ENCODE peak calls at places on chromosomes 12 and 14, in five cellular contexts. X is IMR-90, A is H9, S is H1, T is mesenchymal stem cell. D is an unnamed sample.

GRCh38 chr14:92108345-92109254 is 2.2 kb upstream of the ATXN3 start:
- DNase-seq in X (no peak), A (peak), S (no peak), T (no peak), D (peak)

GRCh38 chr14:41222581-41222980 is 384.1 kb upstream of the LRFN5 start:
- DNase-seq in X (no peak), A (no peak), S (no peak), T (no peak), D (no peak)

GRCh38 chr14:103186241-103186835 is 63.1 kb downstream of the TNFAIP2 start:
- DNase-seq in X (no peak), A (no peak), S (no peak), T (no peak), D (no peak)

GRCh38 chr12:51217133-51217967 is 512 bp downstream of the POU6F1 start:
- DNase-seq in X (no peak), A (peak), S (no peak), T (peak), D (peak)

GRCh38 chr12:57214398-57214781 is 2.2 kb upstream of the NXPH4 start:
- DNase-seq in X (peak), A (peak), S (no peak), T (peak), D (peak)

GRCh38 chr14:68510201-68510600 is 282.7 kb downstream of the ZFP36L1 start:
- DNase-seq in X (peak), A (no peak), S (no peak), T (peak), D (no peak)

GRCh38 chr14:72692678-72693077 is 201.2 kb downstream of the DPF3 start:
- DNase-seq in X (no peak), A (peak), S (peak), T (no peak), D (peak)

GRCh38 chr14:97107070-97107469 is 309.9 kb downstream of the VRK1 start:
- DNase-seq in X (no peak), A (no peak), S (no peak), T (no peak), D (no peak)

GRCh38 chr12:13435535-13435934 is 239.0 kb downstream of the EMP1 start:
- DNase-seq in X (no peak), A (peak), S (peak), T (no peak), D (peak)

GRCh38 chr12:53538209-53538689 is 31.0 kb upstream of the NPFF start:
- DNase-seq in X (peak), A (no peak), S (no peak), T (peak), D (peak)

GRCh38 chr14:35158951-35159653 is 36.8 kb downstream of the PRORP start:
- DNase-seq in X (peak), A (no peak), S (no peak), T (peak), D (peak)

GRCh38 chr12:131831021-131831571 is 2.9 kb downstream of the MMP17 start:
- DNase-seq in X (no peak), A (no peak), S (no peak), T (peak), D (no peak)

GRCh38 chr14:54893151-54893760 is 9.4 kb downstream of the GCH1 start:
- DNase-seq in X (peak), A (no peak), S (no peak), T (peak), D (peak)

GRCh38 chr12:52920937-52921336 is 16.1 kb upstream of the KRT8 start:
- DNase-seq in X (peak), A (peak), S (no peak), T (peak), D (peak)

GRCh38 chr12:78562358-78563205 is 302.0 kb upstream of the SYT1 start:
- DNase-seq in X (peak), A (no peak), S (no peak), T (peak), D (peak)

GRCh38 chr12:101671157-101671791 is 26.2 kb upstream of the CHPT1 start:
- DNase-seq in X (no peak), A (no peak), S (no peak), T (no peak), D (no peak)

GRCh38 chr12:32533971-32534590 is 134.7 kb downstream of the FGD4 start:
- DNase-seq in X (peak), A (peak), S (no peak), T (peak), D (peak)

GRCh38 chr14:41873379-41874034 is 266.8 kb downstream of the LRFN5 start:
- DNase-seq in X (peak), A (no peak), S (no peak), T (peak), D (peak)

GRCh38 chr14:64715628-64716412 is 11.6 kb downstream of the PLEKHG3 start:
- DNase-seq in X (no peak), A (peak), S (no peak), T (peak), D (peak)

GRCh38 chr14:30983858-30984257 is 41.6 kb upstream of the AP4S1 start:
- DNase-seq in X (no peak), A (no peak), S (no peak), T (no peak), D (no peak)

GRCh38 chr14:89248430-89249295 is 168.4 kb downstream of the FOXN3 start:
- DNase-seq in X (no peak), A (no peak), S (no peak), T (no peak), D (peak)

GRCh38 chr12:92927055-92927435 is 2.0 kb downstream of the EEA1 start:
- DNase-seq in X (peak), A (no peak), S (no peak), T (peak), D (peak)

GRCh38 chr14:64732066-64732465 is 27.8 kb downstream of the PLEKHG3 start:
- DNase-seq in X (no peak), A (no peak), S (no peak), T (no peak), D (no peak)

GRCh38 chr12:53659011-53659551 is 16.8 kb downstream of the ATP5MC2 start:
- DNase-seq in X (peak), A (no peak), S (no peak), T (peak), D (peak)

GRCh38 chr12:41521872-41522379 is 333.8 kb downstream of the PDZRN4 start:
- DNase-seq in X (peak), A (no peak), S (no peak), T (peak), D (no peak)

GRCh38 chr12:13203028-13203922 is 6.7 kb downstream of the EMP1 start:
- DNase-seq in X (no peak), A (peak), S (peak), T (peak), D (peak)

GRCh38 chr12:75690556-75690955 is 179.1 kb upstream of the KRR1 start:
- DNase-seq in X (peak), A (no peak), S (no peak), T (peak), D (no peak)

GRCh38 chr12:19726592-19726991 is 287.3 kb downstream of the AEBP2 start:
- DNase-seq in X (no peak), A (no peak), S (no peak), T (no peak), D (no peak)

GRCh38 chr12:119902084-119902509 is 25.0 kb upstream of the CIT start:
- DNase-seq in X (peak), A (peak), S (peak), T (peak), D (peak)

GRCh38 chr12:74980510-74980909 is 229.1 kb downstream of the KCNC2 start:
- DNase-seq in X (no peak), A (no peak), S (no peak), T (no peak), D (no peak)

GRCh38 chr14:58863576-58864345 is 226.0 kb downstream of the DACT1 start:
- DNase-seq in X (peak), A (no peak), S (no peak), T (peak), D (peak)

GRCh38 chr12:94289551-94290312 is 141.4 kb downstream of the PLXNC1 start:
- DNase-seq in X (peak), A (no peak), S (no peak), T (peak), D (peak)

DNA sequence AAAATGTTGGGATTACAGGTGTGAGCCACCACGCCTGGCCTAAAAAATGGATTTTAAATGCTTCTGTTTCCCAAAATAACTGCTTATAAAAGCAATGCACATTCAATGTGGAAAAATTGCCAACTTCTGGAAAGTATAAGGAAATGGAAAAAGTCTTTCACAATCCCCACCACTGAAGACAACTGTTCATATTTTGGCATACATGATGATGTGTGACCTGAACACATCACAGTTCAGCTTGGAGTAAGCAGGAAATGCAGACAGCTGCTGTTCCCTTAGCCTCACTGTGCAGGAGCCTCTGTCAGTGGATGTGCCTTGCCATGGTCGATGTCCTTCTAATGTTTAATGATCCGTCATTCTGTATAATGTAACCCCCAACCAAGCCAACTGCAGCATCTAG is 5.2 kb downstream of the MTERF2 start:
- DNase-seq in X (peak), A (no peak), S (no peak), T (no peak), D (no peak)
- H3K4me2 ChIP-seq in X (no peak), A (no peak), S (no peak), T (no peak), D (no peak)

GRCh38 chr12:55704824-55705780 is 2.6 kb downstream of the ITGA7 start:
- DNase-seq in X (no peak), A (no peak), S (no peak), T (no peak), D (no peak)
- H3K18ac ChIP-seq in X (no peak), A (no peak), S (no peak), T (no peak), D (no peak)

DNA sequence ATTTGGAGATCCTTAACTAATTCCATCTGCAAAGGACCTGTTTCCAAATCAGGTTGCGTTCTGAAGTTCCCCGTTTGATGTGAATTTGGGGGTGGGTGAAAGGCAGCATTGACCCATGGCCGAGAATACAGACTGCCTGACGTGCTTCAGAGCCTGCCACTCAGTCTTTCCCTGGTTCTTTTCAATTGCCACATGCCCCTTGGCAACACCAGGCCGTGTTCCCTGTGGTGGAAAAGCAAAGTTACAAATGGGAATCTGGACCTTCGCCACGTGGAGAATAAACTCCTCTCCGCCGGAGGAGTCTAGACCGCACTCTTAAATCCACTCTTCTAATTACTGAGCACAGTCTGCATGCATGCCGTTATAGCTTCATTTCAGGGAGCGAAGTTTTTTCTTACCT is 158.9 kb downstream of the TMEM132C start:
- DNase-seq in X (no peak), A (no peak), S (no peak), T (no peak), D (no peak)
- H3K27ac ChIP-seq in X (no peak), A (no peak), S (no peak), T (no peak), D (no peak)

GRCh38 chr14:100827140-100827517 is 1.2 kb downstream of the MEG3 start:
- DNase-seq in X (peak), A (no peak), S (no peak), T (no peak), D (no peak)
- H3K4me2 ChIP-seq in X (peak), A (no peak), S (no peak), T (no peak), D (no peak)

GRCh38 chr14:101048766-101049165 is 145.2 kb upstream of the RTL1 start:
- DNase-seq in X (no peak), A (no peak), S (no peak), T (no peak), D (no peak)

GRCh38 chr14:101050901-101051490 is 147.5 kb upstream of the RTL1 start:
- DNase-seq in X (no peak), A (no peak), S (no peak), T (no peak), D (no peak)

GRCh38 chr14:101047326-101047725 is 143.8 kb upstream of the RTL1 start:
- DNase-seq in X (no peak), A (no peak), S (no peak), T (no peak), D (no peak)

GRCh38 chr14:101049511-101049910 is 146.0 kb upstream of the RTL1 start:
- DNase-seq in X (no peak), A (no peak), S (no peak), T (no peak), D (no peak)

GRCh38 chr14:101049942-101050341 is 146.4 kb upstream of the RTL1 start:
- DNase-seq in X (no peak), A (no peak), S (no peak), T (no peak), D (no peak)
- H3K18ac ChIP-seq in X (no peak), A (no peak), S (no peak), T (no peak), D (no peak)